ENCODE peak calls at places on chromosomes 16 and 17, in eight cellular contexts. One of them, this sample, is unnamed.

GRCh38 chr17:28735242-28735722 is 6.7 kb downstream of the NEK8 start:
- DNase-seq in tibial nerve: no peak
- DNase-seq in HCT116: no peak
- DNase-seq in body of pancreas: no peak
- DNase-seq in left ventricle myocardium inferior: no peak
- DNase-seq in OCI-LY7: no peak
- DNase-seq in upper lobe of right lung: no peak
- DNase-seq in esophagus squamous epithelium: no peak
- DNase-seq in this sample: no peak

GRCh38 chr16:8887952-8888560 is 5.9 kb downstream of the LITAFD start:
- DNase-seq in left ventricle myocardium inferior: peak
- DNase-seq in upper lobe of right lung: peak
- DNase-seq in body of pancreas: peak
- DNase-seq in tibial nerve: peak
- DNase-seq in esophagus squamous epithelium: no peak
- DNase-seq in HCT116: no peak
- DNase-seq in OCI-LY7: no peak
- DNase-seq in this sample: no peak

GRCh38 chr17:7017827-7018200 is 5.0 kb upstream of the BCL6B start:
- DNase-seq in esophagus squamous epithelium: no peak
- DNase-seq in tibial nerve: no peak
- DNase-seq in body of pancreas: no peak
- DNase-seq in upper lobe of right lung: no peak
- DNase-seq in HCT116: no peak
- DNase-seq in OCI-LY7: no peak
- DNase-seq in left ventricle myocardium inferior: no peak
- DNase-seq in this sample: no peak

GRCh38 chr17:48123111-48123510 is 15.5 kb downstream of the SNX11 start:
- DNase-seq in esophagus squamous epithelium: no peak
- DNase-seq in upper lobe of right lung: no peak
- DNase-seq in HCT116: no peak
- DNase-seq in body of pancreas: no peak
- DNase-seq in OCI-LY7: no peak
- DNase-seq in tibial nerve: no peak
- DNase-seq in left ventricle myocardium inferior: no peak
- DNase-seq in this sample: no peak

GRCh38 chr17:83065660-83066542 is 13.5 kb upstream of the METRNL start:
- DNase-seq in tibial nerve: peak
- DNase-seq in left ventricle myocardium inferior: peak
- DNase-seq in esophagus squamous epithelium: no peak
- DNase-seq in OCI-LY7: no peak
- DNase-seq in body of pancreas: peak
- DNase-seq in upper lobe of right lung: peak
- DNase-seq in HCT116: no peak
- DNase-seq in this sample: no peak

GRCh38 chr16:2046889-2047329 is 725 bp downstream of the NTHL1 start:
- DNase-seq in upper lobe of right lung: no peak
- DNase-seq in tibial nerve: no peak
- DNase-seq in esophagus squamous epithelium: no peak
- DNase-seq in left ventricle myocardium inferior: no peak
- DNase-seq in OCI-LY7: no peak
- DNase-seq in HCT116: no peak
- DNase-seq in body of pancreas: no peak
- DNase-seq in this sample: no peak

GRCh38 chr17:50621562-50621961 is 13.1 kb upstream of the ABCC3 start:
- DNase-seq in tibial nerve: no peak
- DNase-seq in HCT116: no peak
- DNase-seq in left ventricle myocardium inferior: no peak
- DNase-seq in upper lobe of right lung: no peak
- DNase-seq in esophagus squamous epithelium: no peak
- DNase-seq in body of pancreas: no peak
- DNase-seq in OCI-LY7: no peak
- DNase-seq in this sample: no peak

GRCh38 chr16:27945233-27945975 is 118.1 kb downstream of the GSG1L start:
- DNase-seq in OCI-LY7: no peak
- DNase-seq in esophagus squamous epithelium: no peak
- DNase-seq in left ventricle myocardium inferior: no peak
- DNase-seq in HCT116: no peak
- DNase-seq in upper lobe of right lung: peak
- DNase-seq in body of pancreas: no peak
- DNase-seq in tibial nerve: no peak
- DNase-seq in this sample: no peak

DNA sequence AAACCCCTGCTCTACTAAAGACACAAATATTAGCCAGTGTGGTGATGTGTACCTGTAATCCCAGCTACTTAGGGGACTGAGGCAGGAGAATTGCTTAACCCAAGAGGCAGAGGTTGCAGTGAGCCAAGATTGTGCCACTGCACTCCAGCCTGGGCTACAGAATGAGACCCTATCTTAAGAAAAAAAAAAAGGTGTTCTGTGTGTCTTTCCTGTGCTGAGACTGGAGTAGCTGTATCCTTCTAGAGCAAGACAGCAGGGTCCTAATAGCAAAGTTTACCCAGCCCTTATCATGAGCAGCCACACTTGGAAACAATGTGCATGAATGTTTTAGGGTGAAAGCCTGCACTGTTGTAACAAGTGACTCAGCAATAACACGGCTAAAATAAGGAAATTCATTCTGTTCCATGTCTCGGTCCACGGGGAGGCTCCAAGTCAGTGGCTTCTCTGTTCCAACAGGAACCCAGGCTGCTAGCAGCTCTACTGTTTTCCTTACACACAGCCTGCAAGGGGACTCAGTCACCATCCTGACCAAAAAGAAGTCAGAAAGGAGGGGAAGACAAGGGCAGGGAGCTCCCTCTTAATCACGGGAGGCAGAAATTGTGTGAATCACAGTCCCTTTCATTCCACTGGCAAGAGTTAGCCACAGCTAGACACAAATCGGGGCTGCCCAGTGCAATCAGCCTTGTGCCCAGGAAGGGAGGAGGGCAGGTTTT is 7.1 kb upstream of the SLC5A11 start:
- DNase-seq in OCI-LY7: no peak
- DNase-seq in HCT116: no peak
- DNase-seq in upper lobe of right lung: no peak
- DNase-seq in left ventricle myocardium inferior: no peak
- DNase-seq in body of pancreas: peak
- DNase-seq in tibial nerve: no peak
- DNase-seq in esophagus squamous epithelium: no peak
- DNase-seq in this sample: peak
- H3K27ac ChIP-seq in OCI-LY7: no peak
- H3K27ac ChIP-seq in HCT116: no peak
- H3K27ac ChIP-seq in upper lobe of right lung: no peak
- H3K27ac ChIP-seq in left ventricle myocardium inferior: no peak
- H3K27ac ChIP-seq in body of pancreas: peak
- H3K27ac ChIP-seq in tibial nerve: peak
- H3K27ac ChIP-seq in esophagus squamous epithelium: peak
- H3K27ac ChIP-seq in this sample: peak

GRCh38 chr17:32699247-32699646 is 177.7 kb downstream of the MYO1D start:
- DNase-seq in esophagus squamous epithelium: no peak
- DNase-seq in left ventricle myocardium inferior: no peak
- DNase-seq in tibial nerve: no peak
- DNase-seq in upper lobe of right lung: no peak
- DNase-seq in body of pancreas: no peak
- DNase-seq in OCI-LY7: no peak
- DNase-seq in HCT116: no peak
- DNase-seq in this sample: no peak

GRCh38 chr17:32697728-32698625 is 178.9 kb downstream of the MYO1D start:
- DNase-seq in upper lobe of right lung: no peak
- DNase-seq in body of pancreas: no peak
- DNase-seq in tibial nerve: no peak
- DNase-seq in HCT116: no peak
- DNase-seq in OCI-LY7: no peak
- DNase-seq in left ventricle myocardium inferior: no peak
- DNase-seq in esophagus squamous epithelium: no peak
- DNase-seq in this sample: no peak

GRCh38 chr17:32696426-32696825 is 180.5 kb downstream of the MYO1D start:
- DNase-seq in left ventricle myocardium inferior: no peak
- DNase-seq in tibial nerve: no peak
- DNase-seq in HCT116: no peak
- DNase-seq in upper lobe of right lung: no peak
- DNase-seq in OCI-LY7: no peak
- DNase-seq in esophagus squamous epithelium: no peak
- DNase-seq in body of pancreas: no peak
- DNase-seq in this sample: no peak

GRCh38 chr17:32695864-32696263 is 181.1 kb downstream of the MYO1D start:
- DNase-seq in body of pancreas: no peak
- DNase-seq in HCT116: no peak
- DNase-seq in OCI-LY7: no peak
- DNase-seq in left ventricle myocardium inferior: no peak
- DNase-seq in esophagus squamous epithelium: no peak
- DNase-seq in upper lobe of right lung: no peak
- DNase-seq in tibial nerve: no peak
- DNase-seq in this sample: no peak

DNA sequence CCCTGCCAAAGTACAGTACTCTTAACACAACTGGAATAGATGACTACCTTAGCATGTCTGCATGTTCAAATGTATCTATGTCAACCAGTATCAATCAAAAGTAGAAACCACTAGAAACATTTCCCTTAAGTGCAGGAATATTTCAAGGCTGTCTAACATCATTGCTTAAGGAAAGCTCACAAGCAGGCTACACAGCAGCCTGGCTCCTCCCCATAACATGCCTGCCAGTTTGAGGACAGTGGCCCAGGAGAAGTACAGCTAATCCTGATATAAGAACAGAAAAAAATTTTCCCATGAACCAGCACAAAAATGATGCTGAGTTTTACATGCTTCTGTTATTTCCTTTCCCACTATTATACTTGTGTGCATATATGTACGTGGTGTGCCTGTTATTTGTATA is 175.1 kb downstream of the MYO1D start:
- DNase-seq in body of pancreas: no peak
- DNase-seq in OCI-LY7: no peak
- DNase-seq in left ventricle myocardium inferior: no peak
- DNase-seq in tibial nerve: no peak
- DNase-seq in HCT116: no peak
- DNase-seq in esophagus squamous epithelium: no peak
- DNase-seq in upper lobe of right lung: no peak
- DNase-seq in this sample: no peak
- H3K27ac ChIP-seq in body of pancreas: no peak
- H3K27ac ChIP-seq in OCI-LY7: no peak
- H3K27ac ChIP-seq in left ventricle myocardium inferior: no peak
- H3K27ac ChIP-seq in tibial nerve: no peak
- H3K27ac ChIP-seq in HCT116: no peak
- H3K27ac ChIP-seq in esophagus squamous epithelium: no peak
- H3K27ac ChIP-seq in upper lobe of right lung: no peak
- H3K27ac ChIP-seq in this sample: no peak

GRCh38 chr17:32275060-32276042 is 9.7 kb downstream of the RHBDL3 start:
- DNase-seq in body of pancreas: no peak
- DNase-seq in HCT116: peak
- DNase-seq in esophagus squamous epithelium: no peak
- DNase-seq in upper lobe of right lung: no peak
- DNase-seq in left ventricle myocardium inferior: peak
- DNase-seq in tibial nerve: no peak
- DNase-seq in OCI-LY7: no peak
- DNase-seq in this sample: no peak
- H3K27ac ChIP-seq in body of pancreas: no peak
- H3K27ac ChIP-seq in HCT116: peak
- H3K27ac ChIP-seq in esophagus squamous epithelium: no peak
- H3K27ac ChIP-seq in upper lobe of right lung: no peak
- H3K27ac ChIP-seq in left ventricle myocardium inferior: no peak
- H3K27ac ChIP-seq in tibial nerve: no peak
- H3K27ac ChIP-seq in OCI-LY7: no peak
- H3K27ac ChIP-seq in this sample: no peak

DNA sequence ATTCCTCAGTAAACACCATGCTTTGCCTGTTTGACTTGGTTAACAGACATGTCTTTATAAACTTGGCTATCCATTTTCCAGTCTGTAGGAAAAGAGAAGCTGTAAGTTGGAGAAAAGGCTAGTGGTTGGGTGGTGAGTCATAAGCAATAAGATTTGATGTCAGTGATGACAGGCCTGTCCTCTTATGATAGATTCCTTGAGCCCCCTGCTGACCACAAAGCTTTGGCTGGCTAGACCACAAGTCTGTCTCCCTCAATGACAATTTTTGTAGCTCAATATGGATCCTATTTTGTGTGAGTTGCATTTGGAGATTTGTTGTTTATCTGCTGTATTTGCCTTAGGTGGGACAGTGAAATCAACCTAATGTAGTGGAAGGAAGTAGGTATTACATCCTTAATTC is 67.6 kb downstream of the SIAH1 start:
- DNase-seq in esophagus squamous epithelium: no peak
- DNase-seq in left ventricle myocardium inferior: no peak
- DNase-seq in OCI-LY7: no peak
- DNase-seq in upper lobe of right lung: no peak
- DNase-seq in body of pancreas: peak
- DNase-seq in tibial nerve: no peak
- DNase-seq in HCT116: peak
- DNase-seq in this sample: no peak
- H3K27ac ChIP-seq in esophagus squamous epithelium: peak
- H3K27ac ChIP-seq in left ventricle myocardium inferior: peak
- H3K27ac ChIP-seq in OCI-LY7: no peak
- H3K27ac ChIP-seq in upper lobe of right lung: peak
- H3K27ac ChIP-seq in body of pancreas: no peak
- H3K27ac ChIP-seq in tibial nerve: peak
- H3K27ac ChIP-seq in HCT116: no peak
- H3K27ac ChIP-seq in this sample: peak

GRCh38 chr16:61182416-61182815 is 853.8 kb downstream of the CDH8 start:
- DNase-seq in HCT116: no peak
- DNase-seq in left ventricle myocardium inferior: no peak
- DNase-seq in OCI-LY7: no peak
- DNase-seq in upper lobe of right lung: no peak
- DNase-seq in tibial nerve: no peak
- DNase-seq in body of pancreas: no peak
- DNase-seq in esophagus squamous epithelium: no peak
- DNase-seq in this sample: no peak
- H3K27ac ChIP-seq in HCT116: no peak
- H3K27ac ChIP-seq in left ventricle myocardium inferior: no peak
- H3K27ac ChIP-seq in OCI-LY7: no peak
- H3K27ac ChIP-seq in upper lobe of right lung: no peak
- H3K27ac ChIP-seq in tibial nerve: no peak
- H3K27ac ChIP-seq in body of pancreas: no peak
- H3K27ac ChIP-seq in esophagus squamous epithelium: no peak
- H3K27ac ChIP-seq in this sample: no peak